ENCODE peak calls at places on chromosome 18, in four cellular contexts. J is cerebellar cortex, T is B cell, Q is hepatocyte. R is an unnamed sample.

GRCh38 chr18:25787281-25787680 is 303.1 kb downstream of the SS18 start:
- DNase-seq in J (no peak), T (no peak), Q (no peak), R (no peak)

GRCh38 chr18:47413327-47413726 is 161.9 kb upstream of the SKOR2 start:
- DNase-seq in J (no peak), T (no peak), Q (peak), R (no peak)

GRCh38 chr18:45066210-45066609 is 385.5 kb downstream of the SETBP1 start:
- DNase-seq in J (no peak), T (peak), Q (no peak), R (no peak)

GRCh38 chr18:78571063-78571785 is 408.4 kb upstream of the SALL3 start:
- DNase-seq in J (no peak), T (no peak), Q (no peak), R (no peak)

GRCh38 chr18:27595121-27595848 is 410.2 kb upstream of the CHST9 start:
- DNase-seq in J (no peak), T (no peak), Q (no peak), R (no peak)

GRCh38 chr18:22840606-22841144 is 92.5 kb upstream of the RBBP8 start:
- DNase-seq in J (no peak), T (no peak), Q (no peak), R (no peak)

GRCh38 chr18:75984853-75985252 is 510.2 kb downstream of the ZNF516 start:
- DNase-seq in J (no peak), T (no peak), Q (no peak), R (no peak)

GRCh38 chr18:3447035-3447894 is 2.7 kb upstream of the TGIF1 start:
- DNase-seq in J (no peak), T (no peak), Q (peak), R (no peak)

GRCh38 chr18:53796042-53796729 is 428.3 kb downstream of the MBD2 start:
- DNase-seq in J (no peak), T (no peak), Q (peak), R (peak)

GRCh38 chr18:51339866-51340265 is 142.4 kb upstream of the MEX3C start:
- DNase-seq in J (no peak), T (no peak), Q (peak), R (no peak)

GRCh38 chr18:48894799-48895346 is 55.9 kb downstream of the SMAD7 start:
- DNase-seq in J (no peak), T (no peak), Q (no peak), R (no peak)

GRCh38 chr18:49814147-49814499 is 790 bp upstream of the ACAA2 start:
- DNase-seq in J (no peak), T (no peak), Q (peak), R (no peak)

GRCh38 chr18:3409811-3410210 is 40.2 kb upstream of the TGIF1 start:
- DNase-seq in J (peak), T (no peak), Q (no peak), R (no peak)

GRCh38 chr18:79687806-79688205 is 8.2 kb downstream of the CTDP1 start:
- DNase-seq in J (no peak), T (no peak), Q (no peak), R (no peak)

GRCh38 chr18:53797998-53798397 is 426.5 kb downstream of the MBD2 start:
- DNase-seq in J (no peak), T (no peak), Q (no peak), R (no peak)

R was measured in GM06990.